ENCODE peak calls at places on chromosomes 12 and 14, in four cellular contexts. One of them, this sample, is unnamed.

GRCh38 chr14:103250888-103251287 is 83.1 kb upstream of the EIF5 start:
- DNase-seq in GM12878: no peak
- DNase-seq in HepG2: no peak
- DNase-seq in H1: no peak
- DNase-seq in this sample: no peak

GRCh38 chr12:132528564-132529106 is 38.7 kb downstream of the FBRSL1 start:
- DNase-seq in H1: no peak
- DNase-seq in GM12878: no peak
- DNase-seq in HepG2: no peak
- DNase-seq in this sample: no peak

GRCh38 chr14:64760146-64760755 is 56.0 kb downstream of the PLEKHG3 start:
- DNase-seq in HepG2: peak; percentile 34
- DNase-seq in GM12878: no peak
- DNase-seq in H1: no peak
- DNase-seq in this sample: peak; percentile 82

GRCh38 chr14:83779266-83779665 is 1750.7 kb upstream of the FLRT2 start:
- DNase-seq in HepG2: no peak
- DNase-seq in GM12878: no peak
- DNase-seq in H1: no peak
- DNase-seq in this sample: no peak

GRCh38 chr12:103161582-103161981 is 204.1 kb downstream of the ASCL1 start:
- DNase-seq in GM12878: no peak
- DNase-seq in H1: no peak
- DNase-seq in HepG2: no peak
- DNase-seq in this sample: no peak

GRCh38 chr12:60262378-60262777 is 666.5 kb downstream of the SLC16A7 start:
- DNase-seq in GM12878: no peak
- DNase-seq in H1: no peak
- DNase-seq in HepG2: no peak
- DNase-seq in this sample: no peak

GRCh38 chr14:66634876-66635275 is 126.9 kb downstream of the GPHN start:
- DNase-seq in GM12878: no peak
- DNase-seq in H1: no peak
- DNase-seq in HepG2: peak; percentile 21
- DNase-seq in this sample: no peak

GRCh38 chr12:51082561-51083139 is 746 bp downstream of the CSRNP2 start:
- DNase-seq in HepG2: peak; percentile 7
- DNase-seq in GM12878: no peak
- DNase-seq in H1: peak; percentile 33
- DNase-seq in this sample: peak; percentile 37

GRCh38 chr14:99215277-99215676 is 56.7 kb downstream of the BCL11B start:
- DNase-seq in H1: no peak
- DNase-seq in HepG2: no peak
- DNase-seq in GM12878: no peak
- DNase-seq in this sample: no peak

GRCh38 chr12:7859552-7859951 is 13.2 kb downstream of the SLC2A14 start:
- DNase-seq in HepG2: no peak
- DNase-seq in H1: no peak
- DNase-seq in GM12878: no peak
- DNase-seq in this sample: no peak

GRCh38 chr12:124533456-124533855 is 34.0 kb downstream of the NCOR2 start:
- DNase-seq in GM12878: no peak
- DNase-seq in H1: no peak
- DNase-seq in HepG2: no peak
- DNase-seq in this sample: no peak

GRCh38 chr12:68815232-68815927 is 7.4 kb downstream of the MDM2 start:
- DNase-seq in H1: no peak
- DNase-seq in HepG2: no peak
- DNase-seq in GM12878: no peak
- DNase-seq in this sample: no peak

GRCh38 chr12:57838594-57839302 is 7.8 kb downstream of the CTDSP2 start:
- DNase-seq in HepG2: no peak
- DNase-seq in GM12878: no peak
- DNase-seq in H1: no peak
- DNase-seq in this sample: no peak

GRCh38 chr12:57837779-57838562 is 8.6 kb downstream of the CTDSP2 start:
- DNase-seq in H1: no peak
- DNase-seq in HepG2: no peak
- DNase-seq in GM12878: no peak
- DNase-seq in this sample: no peak

GRCh38 chr12:57835366-57836288 is 10.9 kb downstream of the CTDSP2 start:
- DNase-seq in H1: no peak
- DNase-seq in HepG2: no peak
- DNase-seq in GM12878: no peak
- DNase-seq in this sample: no peak

GRCh38 chr12:57834086-57834876 is 12.2 kb downstream of the CTDSP2 start:
- DNase-seq in GM12878: no peak
- DNase-seq in HepG2: no peak
- DNase-seq in H1: no peak
- DNase-seq in this sample: no peak

DNA sequence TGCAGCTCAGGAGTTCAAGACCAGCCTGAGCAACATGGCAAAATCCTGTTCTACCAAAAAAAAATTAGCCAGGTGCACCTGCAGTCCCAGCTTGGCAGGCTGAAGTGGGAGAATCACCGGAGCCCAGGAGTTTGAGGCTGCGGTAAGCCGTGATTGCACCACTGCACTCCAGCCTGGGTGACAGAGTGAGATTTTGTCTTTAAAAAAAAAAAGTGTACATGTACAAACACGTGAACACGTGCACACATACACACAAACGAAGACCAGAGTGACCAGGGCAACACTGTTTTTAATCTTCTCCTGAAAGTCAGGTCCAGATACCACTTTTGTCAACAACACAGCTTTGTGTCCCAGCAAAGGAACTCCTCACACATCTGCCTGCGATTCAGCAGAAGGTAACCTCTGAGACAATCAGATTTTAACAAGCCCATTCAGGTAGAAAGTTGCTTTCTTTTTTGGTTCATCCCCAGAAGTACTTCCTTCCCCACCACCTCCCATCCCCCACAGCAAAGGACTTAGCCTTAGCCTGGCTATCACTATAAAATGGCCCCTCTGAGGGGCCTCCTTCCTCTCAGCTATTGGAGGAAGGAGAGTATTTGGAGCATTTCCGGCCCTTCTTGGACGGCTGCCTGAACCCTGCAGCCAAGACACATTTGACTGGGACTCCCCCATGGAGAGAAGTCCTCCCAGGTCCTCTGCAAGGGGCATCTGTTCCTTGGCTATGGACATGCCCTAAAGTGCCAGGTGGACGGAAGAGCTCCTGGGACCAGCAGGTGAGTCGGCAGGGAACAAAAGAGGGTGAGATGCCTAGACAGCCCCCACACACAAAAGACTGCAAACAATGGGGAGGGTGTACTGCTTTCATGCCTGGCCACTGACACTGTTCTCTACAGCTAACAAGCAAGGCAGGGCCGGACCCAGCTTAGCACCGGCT is 9.8 kb downstream of the CTDSP2 start:
- DNase-seq in HepG2: no peak
- DNase-seq in GM12878: no peak
- DNase-seq in H1: no peak
- DNase-seq in this sample: peak; percentile 42
- TF ChIP-seq SP1 in HepG2: no peak
- TF ChIP-seq SP1 in GM12878: peak; percentile 30
- TF ChIP-seq SP1 in H1: peak; percentile 75
- TF ChIP-seq SP1 in this sample: no peak

DNA sequence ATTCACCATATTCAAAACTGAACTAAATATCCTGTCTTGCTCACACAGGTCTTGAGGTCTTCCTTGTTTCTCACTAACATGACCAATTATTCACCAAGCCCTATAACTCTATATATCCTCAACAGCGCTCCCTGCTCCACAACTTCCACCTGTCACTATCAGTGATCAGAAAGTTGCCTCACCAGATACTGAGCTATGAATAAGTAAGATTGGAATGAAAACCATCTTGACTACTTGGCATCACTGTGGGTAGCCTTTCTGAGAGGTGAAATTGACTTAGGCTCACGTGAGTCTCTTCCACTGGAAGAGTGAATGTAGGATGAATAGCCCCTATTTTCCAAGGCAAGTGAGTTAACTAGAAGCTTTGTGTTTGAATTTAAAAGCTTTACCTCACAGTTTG is 167.1 kb downstream of the PIK3C2G start:
- DNase-seq in HepG2: no peak
- DNase-seq in GM12878: no peak
- DNase-seq in H1: no peak
- DNase-seq in this sample: no peak
- TF ChIP-seq SUZ12 in HepG2: no peak
- TF ChIP-seq SUZ12 in GM12878: no peak
- TF ChIP-seq SUZ12 in H1: no peak
- TF ChIP-seq SUZ12 in this sample: no peak

GRCh38 chr12:131245564-131246355 is 292.1 kb downstream of the ADGRD1 start:
- DNase-seq in HepG2: no peak
- DNase-seq in GM12878: no peak
- DNase-seq in H1: no peak
- DNase-seq in this sample: no peak

GRCh38 chr12:131239384-131240094 is 285.8 kb downstream of the ADGRD1 start:
- DNase-seq in GM12878: peak; percentile 58
- DNase-seq in H1: no peak
- DNase-seq in HepG2: no peak
- DNase-seq in this sample: no peak

GRCh38 chr12:131242741-131243496 is 289.2 kb downstream of the ADGRD1 start:
- DNase-seq in HepG2: no peak
- DNase-seq in GM12878: peak; percentile 59
- DNase-seq in H1: no peak
- DNase-seq in this sample: peak; percentile 67
- TF ChIP-seq SP1 in HepG2: no peak
- TF ChIP-seq SP1 in GM12878: no peak
- TF ChIP-seq SP1 in H1: peak; percentile 69
- TF ChIP-seq SP1 in this sample: no peak

GRCh38 chr12:112523856-112524255 is 105.1 kb downstream of the PTPN11 start:
- DNase-seq in GM12878: no peak
- DNase-seq in HepG2: no peak
- DNase-seq in H1: no peak
- DNase-seq in this sample: no peak

GRCh38 chr12:112527082-112527481 is 108.3 kb downstream of the PTPN11 start:
- DNase-seq in H1: no peak
- DNase-seq in GM12878: no peak
- DNase-seq in HepG2: no peak
- DNase-seq in this sample: no peak

GRCh38 chr12:112525426-112525809 is 106.7 kb downstream of the PTPN11 start:
- DNase-seq in H1: no peak
- DNase-seq in HepG2: no peak
- DNase-seq in GM12878: no peak
- DNase-seq in this sample: no peak

GRCh38 chr12:112524269-112524668 is 105.5 kb downstream of the PTPN11 start:
- DNase-seq in HepG2: no peak
- DNase-seq in H1: no peak
- DNase-seq in GM12878: no peak
- DNase-seq in this sample: no peak

GRCh38 chr12:112524676-112525425 is 106.1 kb downstream of the PTPN11 start:
- DNase-seq in GM12878: no peak
- DNase-seq in HepG2: no peak
- DNase-seq in H1: no peak
- DNase-seq in this sample: peak; percentile 35
- TF ChIP-seq SUZ12 in GM12878: no peak
- TF ChIP-seq SUZ12 in HepG2: no peak
- TF ChIP-seq SUZ12 in H1: no peak
- TF ChIP-seq SUZ12 in this sample: no peak

DNA sequence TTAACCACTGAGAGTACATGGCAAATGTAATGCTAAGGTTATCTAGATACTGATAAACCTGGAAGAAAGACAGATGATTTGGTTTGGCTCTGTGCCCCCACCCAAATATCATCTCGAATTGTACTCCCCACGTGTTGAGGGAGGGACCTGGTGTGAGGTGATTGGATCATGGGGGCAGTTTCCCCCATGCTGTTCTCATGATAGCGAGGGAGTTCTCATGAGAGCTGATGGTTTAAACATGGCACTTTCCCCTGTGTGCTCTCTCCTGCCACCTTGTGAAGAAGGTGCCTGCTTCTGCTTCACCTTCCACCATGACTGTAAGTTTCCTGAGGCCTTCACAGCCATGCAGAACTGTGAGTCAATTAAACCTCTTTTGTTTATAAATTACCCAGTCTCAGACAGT is 14.2 kb downstream of the NOXRED1 start:
- DNase-seq in H1: no peak
- DNase-seq in HepG2: peak; percentile 41
- DNase-seq in GM12878: no peak
- DNase-seq in this sample: no peak
- TF ChIP-seq SP1 in H1: no peak
- TF ChIP-seq SP1 in HepG2: no peak
- TF ChIP-seq SP1 in GM12878: no peak
- TF ChIP-seq SP1 in this sample: no peak

DNA sequence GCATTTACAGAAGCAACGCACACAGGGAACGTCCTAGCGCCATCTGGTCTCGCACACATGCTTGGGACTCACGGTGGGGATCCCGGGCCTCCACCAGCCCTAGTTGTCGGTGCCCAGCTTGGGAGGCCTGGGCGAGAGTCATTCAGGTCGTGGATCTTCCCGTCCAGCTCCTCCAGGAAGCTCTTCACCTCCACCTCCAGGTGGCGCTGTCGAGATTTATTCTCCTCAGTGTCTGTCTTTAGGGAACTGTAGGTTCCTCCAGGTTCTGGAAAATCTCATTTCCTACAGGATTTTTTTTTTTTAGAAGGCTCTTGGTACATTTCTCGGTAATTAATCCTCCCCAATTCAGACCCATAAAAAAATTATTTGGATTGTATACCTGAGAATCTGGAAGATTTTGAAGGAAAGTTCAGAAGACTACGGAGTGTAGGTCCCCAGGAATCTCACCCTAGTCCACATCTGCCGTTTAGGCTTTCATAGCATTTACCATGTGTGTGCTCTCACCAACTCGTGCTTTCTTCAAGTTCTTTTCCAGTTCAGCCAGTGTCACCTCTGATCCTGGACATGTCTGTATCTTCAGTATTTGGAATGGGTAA is 910.0 kb downstream of the TMEM121 start:
- DNase-seq in HepG2: no peak
- DNase-seq in GM12878: no peak
- DNase-seq in H1: no peak
- DNase-seq in this sample: peak; percentile 13
- TF ChIP-seq SUZ12 in HepG2: no peak
- TF ChIP-seq SUZ12 in GM12878: no peak
- TF ChIP-seq SUZ12 in H1: no peak
- TF ChIP-seq SUZ12 in this sample: no peak

GRCh38 chr12:131104464-131105350 is 151.0 kb downstream of the ADGRD1 start:
- DNase-seq in H1: peak; percentile 63
- DNase-seq in HepG2: peak; percentile 50
- DNase-seq in GM12878: no peak
- DNase-seq in this sample: peak; percentile 85
- TF ChIP-seq SP1 in H1: no peak
- TF ChIP-seq SP1 in HepG2: no peak
- TF ChIP-seq SP1 in GM12878: no peak
- TF ChIP-seq SP1 in this sample: no peak

DNA sequence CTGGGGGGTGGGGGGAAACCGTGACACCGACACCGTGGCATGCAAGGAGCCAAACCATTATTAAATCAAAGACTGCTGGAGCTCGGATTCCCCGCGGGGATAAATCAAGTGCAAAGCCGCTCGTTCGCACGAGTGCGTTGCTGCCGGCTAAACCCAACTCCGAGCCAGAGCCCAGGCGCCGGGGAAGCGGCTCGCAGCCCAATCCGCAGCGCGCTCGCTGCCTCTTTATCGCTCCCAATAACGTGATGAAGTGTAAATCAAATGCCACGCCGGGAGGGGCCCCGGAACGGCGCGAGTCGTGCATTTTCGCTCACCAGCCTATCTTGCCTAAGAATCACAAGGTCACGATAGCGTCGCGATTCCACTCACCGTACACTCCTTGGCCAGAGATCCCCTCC is 1.3 kb downstream of the MDGA2 start:
- DNase-seq in GM12878: no peak
- DNase-seq in H1: no peak
- DNase-seq in HepG2: no peak
- DNase-seq in this sample: peak; percentile 40
- TF ChIP-seq SUZ12 in GM12878: no peak
- TF ChIP-seq SUZ12 in H1: peak; percentile 86
- TF ChIP-seq SUZ12 in HepG2: no peak
- TF ChIP-seq SUZ12 in this sample: no peak

GRCh38 chr12:87704374-87704773 is 324.8 kb downstream of the C12orf50 start:
- DNase-seq in GM12878: no peak
- DNase-seq in H1: no peak
- DNase-seq in HepG2: no peak
- DNase-seq in this sample: no peak
- TF ChIP-seq SP1 in GM12878: no peak
- TF ChIP-seq SP1 in H1: no peak
- TF ChIP-seq SP1 in HepG2: no peak
- TF ChIP-seq SP1 in this sample: no peak

This sample was measured in HEK293T.